ENCODE peak calls at places on chromosomes 6 and 20, in four cellular contexts. One of them, this sample, is unnamed.

GRCh38 chr6:159829515-159829914 is 29.4 kb downstream of the PNLDC1 start:
- DNase-seq in left lung: no peak
- DNase-seq in choroid plexus epithelial cell: no peak
- DNase-seq in heart right ventricle: no peak
- DNase-seq in this sample: no peak

GRCh38 chr6:166487148-166487547 is 99.3 kb downstream of the RAMACL start:
- DNase-seq in left lung: peak
- DNase-seq in choroid plexus epithelial cell: no peak
- DNase-seq in heart right ventricle: no peak
- DNase-seq in this sample: no peak

GRCh38 chr6:128167552-128167951 is 266.7 kb upstream of the THEMIS start:
- DNase-seq in left lung: no peak
- DNase-seq in choroid plexus epithelial cell: no peak
- DNase-seq in heart right ventricle: no peak
- DNase-seq in this sample: no peak

GRCh38 chr6:72525821-72526550 is 95.9 kb upstream of the KCNQ5 start:
- DNase-seq in left lung: no peak
- DNase-seq in choroid plexus epithelial cell: no peak
- DNase-seq in heart right ventricle: no peak
- DNase-seq in this sample: no peak

GRCh38 chr6:89140347-89141159 is 5.3 kb upstream of the PM20D2 start:
- DNase-seq in left lung: no peak
- DNase-seq in choroid plexus epithelial cell: no peak
- DNase-seq in heart right ventricle: no peak
- DNase-seq in this sample: peak

GRCh38 chr6:159174263-159174974 is 5.2 kb downstream of the FNDC1 start:
- DNase-seq in left lung: peak
- DNase-seq in choroid plexus epithelial cell: peak
- DNase-seq in heart right ventricle: peak
- DNase-seq in this sample: peak

GRCh38 chr6:117573006-117573680 is 29.2 kb downstream of the GOPC start:
- DNase-seq in left lung: no peak
- DNase-seq in choroid plexus epithelial cell: no peak
- DNase-seq in heart right ventricle: no peak
- DNase-seq in this sample: no peak

GRCh38 chr20:16947346-16947943 is 199.3 kb downstream of the OTOR start:
- DNase-seq in left lung: no peak
- DNase-seq in choroid plexus epithelial cell: no peak
- DNase-seq in heart right ventricle: no peak
- DNase-seq in this sample: no peak

GRCh38 chr6:73652637-73653570 is 888 bp downstream of the SLC17A5 start:
- DNase-seq in left lung: peak
- DNase-seq in choroid plexus epithelial cell: peak
- DNase-seq in heart right ventricle: peak
- DNase-seq in this sample: peak

GRCh38 chr20:62285722-62286121 is 17.1 kb upstream of the ADRM1 start:
- DNase-seq in left lung: no peak
- DNase-seq in choroid plexus epithelial cell: no peak
- DNase-seq in heart right ventricle: peak
- DNase-seq in this sample: no peak

GRCh38 chr20:49325981-49326380 is 48.1 kb upstream of the ZNFX1 start:
- DNase-seq in left lung: no peak
- DNase-seq in choroid plexus epithelial cell: peak
- DNase-seq in heart right ventricle: no peak
- DNase-seq in this sample: peak

GRCh38 chr20:62590301-62591121 is 51.8 kb upstream of the SLCO4A1 start:
- DNase-seq in left lung: peak
- DNase-seq in choroid plexus epithelial cell: peak
- DNase-seq in heart right ventricle: no peak
- DNase-seq in this sample: peak

GRCh38 chr6:15249371-15250019 is 3.6 kb downstream of the JARID2 start:
- DNase-seq in left lung: no peak
- DNase-seq in choroid plexus epithelial cell: no peak
- DNase-seq in heart right ventricle: no peak
- DNase-seq in this sample: peak

GRCh38 chr20:46767127-46767761 is 57.8 kb downstream of the SLC2A10 start:
- DNase-seq in left lung: no peak
- DNase-seq in choroid plexus epithelial cell: peak
- DNase-seq in heart right ventricle: no peak
- DNase-seq in this sample: peak

GRCh38 chr6:52213127-52213526 is 27.0 kb downstream of the IL17A start:
- DNase-seq in left lung: no peak
- DNase-seq in choroid plexus epithelial cell: no peak
- DNase-seq in heart right ventricle: no peak
- DNase-seq in this sample: no peak

GRCh38 chr6:76792394-76792793 is 670.9 kb downstream of the HTR1B start:
- DNase-seq in left lung: no peak
- DNase-seq in choroid plexus epithelial cell: peak
- DNase-seq in heart right ventricle: no peak
- DNase-seq in this sample: peak

GRCh38 chr6:83119742-83120300 is 52.4 kb downstream of the DOP1A start:
- DNase-seq in left lung: no peak
- DNase-seq in choroid plexus epithelial cell: peak
- DNase-seq in heart right ventricle: no peak
- DNase-seq in this sample: peak

GRCh38 chr6:163132050-163132750 is 282.3 kb upstream of the QKI start:
- DNase-seq in left lung: no peak
- DNase-seq in choroid plexus epithelial cell: peak
- DNase-seq in heart right ventricle: no peak
- DNase-seq in this sample: no peak

GRCh38 chr6:46484081-46484820 is 7.0 kb downstream of the RCAN2 start:
- DNase-seq in left lung: no peak
- DNase-seq in choroid plexus epithelial cell: no peak
- DNase-seq in heart right ventricle: peak
- DNase-seq in this sample: no peak

GRCh38 chr6:12270551-12271228 is 19.5 kb upstream of the EDN1 start:
- DNase-seq in left lung: no peak
- DNase-seq in choroid plexus epithelial cell: peak
- DNase-seq in heart right ventricle: no peak
- DNase-seq in this sample: no peak

GRCh38 chr6:37061157-37061804 is 55.8 kb downstream of the FGD2 start:
- DNase-seq in left lung: no peak
- DNase-seq in choroid plexus epithelial cell: no peak
- DNase-seq in heart right ventricle: peak
- DNase-seq in this sample: no peak

GRCh38 chr6:6657820-6658217 is 69.3 kb downstream of the LY86 start:
- DNase-seq in left lung: no peak
- DNase-seq in choroid plexus epithelial cell: no peak
- DNase-seq in heart right ventricle: no peak
- DNase-seq in this sample: no peak

GRCh38 chr6:21914121-21914973 is 320.8 kb downstream of the SOX4 start:
- DNase-seq in left lung: no peak
- DNase-seq in choroid plexus epithelial cell: peak
- DNase-seq in heart right ventricle: peak
- DNase-seq in this sample: peak

GRCh38 chr6:46927066-46927465 is 5.3 kb upstream of the ADGRF5 start:
- DNase-seq in left lung: no peak
- DNase-seq in choroid plexus epithelial cell: no peak
- DNase-seq in heart right ventricle: no peak
- DNase-seq in this sample: peak

GRCh38 chr20:50277064-50277415 is 86.4 kb downstream of the CEBPB start:
- DNase-seq in left lung: no peak
- DNase-seq in choroid plexus epithelial cell: no peak
- DNase-seq in heart right ventricle: no peak
- DNase-seq in this sample: no peak

GRCh38 chr20:52899221-52899620 is 72.9 kb upstream of the TSHZ2 start:
- DNase-seq in left lung: no peak
- DNase-seq in choroid plexus epithelial cell: no peak
- DNase-seq in heart right ventricle: no peak
- DNase-seq in this sample: no peak

GRCh38 chr6:7640607-7641577 is 50.9 kb downstream of the SNRNP48 start:
- DNase-seq in left lung: no peak
- DNase-seq in choroid plexus epithelial cell: peak
- DNase-seq in heart right ventricle: no peak
- DNase-seq in this sample: peak

DNA sequence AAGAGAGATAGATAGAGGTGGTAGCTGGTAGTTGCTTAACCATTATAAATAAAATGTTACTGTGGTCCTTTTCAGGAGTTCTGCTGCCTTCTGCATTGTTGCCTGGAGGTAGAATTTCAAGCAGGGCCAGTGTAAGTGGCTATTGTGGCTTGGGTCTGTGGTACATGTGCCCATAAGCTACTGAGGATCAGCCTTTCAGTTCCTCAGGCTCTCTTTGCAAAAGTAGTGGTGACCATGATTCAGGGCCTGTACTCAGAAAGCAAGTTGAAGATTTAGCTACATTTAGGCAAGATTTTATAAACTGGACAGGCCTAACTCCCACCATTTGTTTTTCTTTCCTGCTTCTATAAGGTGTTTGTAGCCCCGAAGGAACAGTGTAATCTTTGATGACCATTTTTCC is 199.0 kb downstream of the PDE7B start:
- DNase-seq in left lung: no peak
- DNase-seq in choroid plexus epithelial cell: no peak
- DNase-seq in heart right ventricle: no peak
- DNase-seq in this sample: no peak
- H3K4me3 ChIP-seq in left lung: no peak
- H3K4me3 ChIP-seq in choroid plexus epithelial cell: no peak
- H3K4me3 ChIP-seq in heart right ventricle: no peak
- H3K4me3 ChIP-seq in this sample: no peak

GRCh38 chr20:37897008-37897548 is 5.8 kb upstream of the VSTM2L start:
- DNase-seq in left lung: no peak
- DNase-seq in choroid plexus epithelial cell: peak
- DNase-seq in heart right ventricle: no peak
- DNase-seq in this sample: peak
- TF ChIP-seq CTCF in left lung: no peak
- TF ChIP-seq CTCF in choroid plexus epithelial cell: peak
- TF ChIP-seq CTCF in heart right ventricle: peak
- TF ChIP-seq CTCF in this sample: peak

GRCh38 chr6:43180985-43181384 is 1.0 kb upstream of the CUL9 start:
- DNase-seq in left lung: no peak
- DNase-seq in choroid plexus epithelial cell: no peak
- DNase-seq in heart right ventricle: no peak
- DNase-seq in this sample: peak
- H3K4me3 ChIP-seq in left lung: no peak
- H3K4me3 ChIP-seq in choroid plexus epithelial cell: no peak
- H3K4me3 ChIP-seq in heart right ventricle: no peak
- H3K4me3 ChIP-seq in this sample: no peak

GRCh38 chr20:57622579-57623381 is 2.6 kb upstream of the ZBP1 start:
- DNase-seq in left lung: peak
- DNase-seq in choroid plexus epithelial cell: peak
- DNase-seq in heart right ventricle: peak
- DNase-seq in this sample: peak
- TF ChIP-seq CTCF in left lung: peak
- TF ChIP-seq CTCF in choroid plexus epithelial cell: peak
- TF ChIP-seq CTCF in heart right ventricle: peak
- TF ChIP-seq CTCF in this sample: peak

DNA sequence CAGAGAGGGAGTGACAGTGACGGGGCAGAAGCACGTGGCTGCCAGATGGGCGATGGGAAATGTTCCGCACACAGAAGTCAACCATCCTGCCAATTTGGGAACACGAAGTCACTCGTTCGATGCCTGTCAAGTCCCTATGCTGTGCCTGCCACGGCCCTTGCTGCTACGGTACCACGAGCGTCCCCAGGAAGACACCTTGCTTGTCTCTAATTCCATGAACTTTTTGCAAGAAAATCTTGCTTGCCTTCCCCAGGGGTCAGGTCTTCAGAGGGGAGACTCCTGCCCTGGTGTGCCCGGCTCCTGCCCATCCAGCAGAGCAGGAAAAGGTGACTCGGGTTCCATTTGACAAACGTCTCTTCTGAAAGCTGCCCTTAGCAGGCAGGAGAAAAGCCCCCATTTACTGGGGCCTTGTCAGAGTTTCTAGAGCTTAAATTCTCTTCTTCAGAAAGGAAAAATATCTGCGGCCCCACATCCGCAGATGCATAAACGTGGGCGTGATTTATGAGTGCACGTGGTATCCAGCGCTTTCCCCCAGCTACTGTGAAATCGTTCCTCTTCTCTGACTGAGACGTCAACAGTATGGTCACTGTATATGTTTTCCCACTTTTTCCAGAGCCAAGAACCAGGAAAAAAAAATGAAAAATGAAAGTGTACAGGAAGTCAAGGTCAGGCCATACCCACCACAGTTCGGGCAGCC is 16.8 kb upstream of the STX16 start:
- DNase-seq in left lung: no peak
- DNase-seq in choroid plexus epithelial cell: no peak
- DNase-seq in heart right ventricle: no peak
- DNase-seq in this sample: no peak
- H3K4me3 ChIP-seq in left lung: no peak
- H3K4me3 ChIP-seq in choroid plexus epithelial cell: no peak
- H3K4me3 ChIP-seq in heart right ventricle: no peak
- H3K4me3 ChIP-seq in this sample: no peak

GRCh38 chr20:13685623-13686022 is 46.9 kb upstream of the TASP1 start:
- DNase-seq in left lung: no peak
- DNase-seq in choroid plexus epithelial cell: no peak
- DNase-seq in heart right ventricle: no peak
- DNase-seq in this sample: no peak
- TF ChIP-seq CTCF in left lung: no peak
- TF ChIP-seq CTCF in choroid plexus epithelial cell: no peak
- TF ChIP-seq CTCF in heart right ventricle: no peak
- TF ChIP-seq CTCF in this sample: no peak

GRCh38 chr6:104574135-104574750 is 285.5 kb downstream of the HACE1 start:
- DNase-seq in left lung: no peak
- DNase-seq in choroid plexus epithelial cell: no peak
- DNase-seq in heart right ventricle: no peak
- DNase-seq in this sample: no peak
- H3K4me3 ChIP-seq in left lung: no peak
- H3K4me3 ChIP-seq in choroid plexus epithelial cell: no peak
- H3K4me3 ChIP-seq in heart right ventricle: no peak
- H3K4me3 ChIP-seq in this sample: no peak